ENCODE peak calls at places on chromosome X, in seven cellular contexts. R, Y, N, F, A, B and T are unnamed samples.

GRCh38 chrX:3532571-3532970 is 180.9 kb downstream of the PRKX start:
- DNase-seq in Y (no peak), N (no peak), A (no peak), F (no peak), B (no peak), R (no peak), T (no peak)

GRCh38 chrX:8820910-8821527 is 19.8 kb upstream of the FAM9A start:
- DNase-seq in N (peak), F (no peak), Y (no peak), A (no peak), R (no peak), B (no peak), T (no peak)

GRCh38 chrX:41391606-41392005 is 55.5 kb upstream of the NYX start:
- DNase-seq in N (no peak), Y (no peak), A (no peak), B (no peak), F (no peak), R (no peak), T (no peak)

GRCh38 chrX:143663755-143664154 is 27.9 kb upstream of the SLITRK4 start:
- DNase-seq in N (no peak), R (no peak), Y (no peak), F (no peak), A (no peak), B (no peak), T (no peak)

GRCh38 chrX:69506617-69507499 is 2.7 kb downstream of the NALF2 start:
- DNase-seq in B (no peak), A (no peak), R (no peak), N (no peak), F (no peak), Y (no peak), T (no peak)

GRCh38 chrX:81261576-81261975 is 59.7 kb downstream of the SH3BGRL start:
- DNase-seq in A (no peak), B (no peak), R (no peak), F (no peak), Y (no peak), N (no peak), T (no peak)

GRCh38 chrX:23953908-23954269 is 46.1 kb downstream of the CXorf58 start:
- DNase-seq in A (no peak), B (no peak), Y (no peak), R (no peak), F (no peak), N (no peak), T (no peak)

GRCh38 chrX:30892591-30892990 is 3.5 kb upstream of the TAB3 start:
- DNase-seq in R (no peak), A (no peak), Y (no peak), N (no peak), B (no peak), F (no peak), T (no peak)

GRCh38 chrX:71996826-71997225 is 86.2 kb downstream of the NHSL2 start:
- DNase-seq in A (no peak), R (no peak), N (no peak), F (no peak), B (peak), Y (no peak), T (no peak)

GRCh38 chrX:115560978-115561604 is at the start of gene PLS3:
- DNase-seq in B (peak), Y (no peak), A (no peak), N (peak), R (peak), F (peak), T (no peak)

GRCh38 chrX:9958183-9958582 is 9.0 kb upstream of the CLDN34 start:
- DNase-seq in F (no peak), A (no peak), R (no peak), Y (no peak), N (no peak), B (no peak), T (no peak)

GRCh38 chrX:118448273-118448783 is 47.3 kb upstream of the DOCK11 start:
- DNase-seq in A (no peak), R (no peak), F (no peak), Y (no peak), B (no peak), N (no peak), T (no peak)

GRCh38 chrX:151830911-151831310 is 81.8 kb upstream of the MAGEA4 start:
- DNase-seq in Y (no peak), N (no peak), F (no peak), R (no peak), B (no peak), A (no peak), T (no peak)

GRCh38 chrX:108439961-108440696 is 491 bp downstream of the COL4A5 start:
- DNase-seq in Y (no peak), R (no peak), B (peak), F (peak), N (peak), A (no peak), T (peak)

GRCh38 chrX:97330150-97330549 is 446.4 kb downstream of the RPA4 start:
- DNase-seq in B (no peak), R (no peak), Y (no peak), A (no peak), N (no peak), F (no peak), T (no peak)